ENCODE peak calls at places on chromosomes 12 and 14, in eight cellular contexts. One of them, this sample, is unnamed. For H3K36me3, the result is how much of the 10 kb centered on the place peaks cover.

GRCh38 chr12:6334359-6334758 is 7.5 kb downstream of the TNFRSF1A start:
- DNase-seq in gastrocnemius medialis: no peak
- DNase-seq in uterus: no peak
- DNase-seq in PC-3: no peak
- DNase-seq in RWPE2: no peak
- DNase-seq in tibial nerve: no peak
- DNase-seq in H1: no peak
- DNase-seq in adipocyte: no peak
- DNase-seq in this sample: no peak

GRCh38 chr12:65800928-65801327 is 23.4 kb upstream of the HMGA2 start:
- DNase-seq in gastrocnemius medialis: no peak
- DNase-seq in uterus: no peak
- DNase-seq in PC-3: no peak
- DNase-seq in RWPE2: no peak
- DNase-seq in tibial nerve: no peak
- DNase-seq in H1: no peak
- DNase-seq in adipocyte: peak
- DNase-seq in this sample: no peak

GRCh38 chr12:13980548-13981295 is 680 bp downstream of the GRIN2B start:
- DNase-seq in gastrocnemius medialis: no peak
- DNase-seq in uterus: no peak
- DNase-seq in PC-3: no peak
- DNase-seq in RWPE2: no peak
- DNase-seq in tibial nerve: no peak
- DNase-seq in H1: no peak
- DNase-seq in adipocyte: no peak
- DNase-seq in this sample: no peak

GRCh38 chr12:25424186-25424854 is 128.8 kb downstream of the LMNTD1 start:
- DNase-seq in gastrocnemius medialis: no peak
- DNase-seq in uterus: no peak
- DNase-seq in PC-3: no peak
- DNase-seq in RWPE2: no peak
- DNase-seq in tibial nerve: no peak
- DNase-seq in H1: no peak
- DNase-seq in adipocyte: peak
- DNase-seq in this sample: no peak

GRCh38 chr12:111158992-111159391 is 209.9 kb downstream of the PHETA1 start:
- DNase-seq in gastrocnemius medialis: no peak
- DNase-seq in uterus: no peak
- DNase-seq in PC-3: no peak
- DNase-seq in RWPE2: no peak
- DNase-seq in tibial nerve: no peak
- DNase-seq in H1: no peak
- DNase-seq in adipocyte: no peak
- DNase-seq in this sample: no peak

GRCh38 chr14:81382517-81383225 is 17.5 kb downstream of the STON2 start:
- DNase-seq in gastrocnemius medialis: no peak
- DNase-seq in uterus: no peak
- DNase-seq in PC-3: peak
- DNase-seq in RWPE2: no peak
- DNase-seq in tibial nerve: no peak
- DNase-seq in H1: no peak
- DNase-seq in adipocyte: no peak
- DNase-seq in this sample: no peak

GRCh38 chr12:132719141-132719953 is 8.7 kb downstream of the PGAM5 start:
- DNase-seq in gastrocnemius medialis: no peak
- DNase-seq in uterus: no peak
- DNase-seq in PC-3: peak
- DNase-seq in RWPE2: no peak
- DNase-seq in tibial nerve: no peak
- DNase-seq in H1: no peak
- DNase-seq in adipocyte: no peak
- DNase-seq in this sample: no peak

GRCh38 chr14:51419685-51420084 is 179.6 kb downstream of the TMX1 start:
- DNase-seq in gastrocnemius medialis: no peak
- DNase-seq in uterus: no peak
- DNase-seq in PC-3: no peak
- DNase-seq in RWPE2: no peak
- DNase-seq in tibial nerve: no peak
- DNase-seq in H1: no peak
- DNase-seq in adipocyte: no peak
- DNase-seq in this sample: no peak

GRCh38 chr12:15534870-15535269 is 212.6 kb downstream of the PTPRO start:
- DNase-seq in gastrocnemius medialis: peak
- DNase-seq in uterus: peak
- DNase-seq in PC-3: no peak
- DNase-seq in RWPE2: no peak
- DNase-seq in tibial nerve: peak
- DNase-seq in H1: no peak
- DNase-seq in adipocyte: peak
- DNase-seq in this sample: no peak

GRCh38 chr12:62861586-62861985 is 73.4 kb downstream of the PPM1H start:
- DNase-seq in gastrocnemius medialis: no peak
- DNase-seq in uterus: no peak
- DNase-seq in PC-3: no peak
- DNase-seq in RWPE2: no peak
- DNase-seq in tibial nerve: no peak
- DNase-seq in H1: no peak
- DNase-seq in adipocyte: peak
- DNase-seq in this sample: no peak

GRCh38 chr12:34400986-34401658 is 378.8 kb downstream of the ALG10 start:
- DNase-seq in gastrocnemius medialis: peak
- DNase-seq in uterus: peak
- DNase-seq in PC-3: no peak
- DNase-seq in RWPE2: peak
- DNase-seq in tibial nerve: no peak
- DNase-seq in H1: no peak
- DNase-seq in adipocyte: no peak
- DNase-seq in this sample: no peak

GRCh38 chr12:107126688-107127481 is 33.5 kb upstream of the CRY1 start:
- DNase-seq in gastrocnemius medialis: no peak
- DNase-seq in uterus: no peak
- DNase-seq in PC-3: peak
- DNase-seq in RWPE2: no peak
- DNase-seq in tibial nerve: no peak
- DNase-seq in H1: no peak
- DNase-seq in adipocyte: peak
- DNase-seq in this sample: no peak

GRCh38 chr12:25769076-25769945 is 189.2 kb upstream of the RASSF8 start:
- DNase-seq in gastrocnemius medialis: no peak
- DNase-seq in uterus: no peak
- DNase-seq in PC-3: peak
- DNase-seq in RWPE2: no peak
- DNase-seq in tibial nerve: no peak
- DNase-seq in H1: no peak
- DNase-seq in adipocyte: peak
- DNase-seq in this sample: no peak

GRCh38 chr12:93244514-93245077 is 133.1 kb upstream of the NUDT4 start:
- DNase-seq in gastrocnemius medialis: no peak
- DNase-seq in uterus: no peak
- DNase-seq in PC-3: no peak
- DNase-seq in RWPE2: no peak
- DNase-seq in tibial nerve: no peak
- DNase-seq in H1: no peak
- DNase-seq in adipocyte: no peak
- DNase-seq in this sample: no peak

GRCh38 chr12:111446631-111447570 is 41.2 kb downstream of the SH2B3 start:
- DNase-seq in gastrocnemius medialis: peak
- DNase-seq in uterus: peak
- DNase-seq in PC-3: no peak
- DNase-seq in RWPE2: no peak
- DNase-seq in tibial nerve: no peak
- DNase-seq in H1: no peak
- DNase-seq in adipocyte: no peak
- DNase-seq in this sample: no peak

GRCh38 chr12:101551362-101552114 is 43.2 kb upstream of the MYBPC1 start:
- DNase-seq in gastrocnemius medialis: no peak
- DNase-seq in uterus: no peak
- DNase-seq in PC-3: no peak
- DNase-seq in RWPE2: no peak
- DNase-seq in tibial nerve: no peak
- DNase-seq in H1: no peak
- DNase-seq in adipocyte: no peak
- DNase-seq in this sample: no peak

DNA sequence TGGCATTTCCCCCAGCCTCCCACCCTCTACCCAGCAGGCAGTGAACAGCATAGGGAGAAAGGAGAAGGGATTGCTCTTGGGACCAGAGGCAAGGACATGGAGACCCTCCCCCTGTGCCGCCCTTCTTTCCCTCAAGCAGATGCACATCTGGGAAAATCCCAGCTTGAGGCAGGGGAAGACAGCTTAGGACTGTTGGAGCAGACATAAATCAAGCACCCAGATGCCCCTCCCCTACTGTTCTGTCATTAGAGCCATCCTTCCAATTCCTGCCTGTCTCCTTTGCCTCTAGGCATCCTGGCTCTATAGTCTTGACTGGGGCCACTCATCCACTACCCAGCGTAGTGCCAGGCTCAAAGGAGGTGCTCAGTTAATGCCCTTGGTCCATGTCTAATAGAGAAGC is 7.5 kb upstream of the CISTR start:
- DNase-seq in gastrocnemius medialis: no peak
- DNase-seq in uterus: no peak
- DNase-seq in PC-3: no peak
- DNase-seq in RWPE2: no peak
- DNase-seq in tibial nerve: no peak
- DNase-seq in H1: no peak
- DNase-seq in adipocyte: no peak
- DNase-seq in this sample: no peak
- H3K4me3 ChIP-seq in gastrocnemius medialis: no peak
- H3K4me3 ChIP-seq in uterus: no peak
- H3K4me3 ChIP-seq in PC-3: no peak
- H3K4me3 ChIP-seq in RWPE2: no peak
- H3K4me3 ChIP-seq in tibial nerve: no peak
- H3K4me3 ChIP-seq in H1: no peak
- H3K4me3 ChIP-seq in adipocyte: no peak
- H3K4me3 ChIP-seq in this sample: no peak

DNA sequence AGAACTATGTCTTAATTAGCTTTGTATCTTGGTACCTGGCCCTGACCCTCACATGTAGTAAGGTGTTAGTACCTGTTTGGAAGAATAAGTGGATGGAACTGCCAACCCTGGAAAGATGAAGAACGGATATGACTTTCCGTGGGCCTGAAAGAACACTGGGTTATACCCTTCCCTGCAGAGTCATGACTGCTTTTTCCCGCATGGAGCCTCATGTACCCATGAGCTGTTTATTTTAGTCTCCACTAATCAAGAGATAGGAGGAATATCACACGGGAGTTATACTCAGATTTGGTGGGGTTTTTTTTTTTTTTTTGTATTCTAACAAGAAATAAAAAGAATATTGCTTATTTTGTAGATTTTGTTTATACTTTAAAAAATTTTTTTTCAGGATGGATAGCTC is 15.9 kb downstream of the DLST start:
- DNase-seq in gastrocnemius medialis: no peak
- DNase-seq in uterus: no peak
- DNase-seq in PC-3: no peak
- DNase-seq in RWPE2: no peak
- DNase-seq in tibial nerve: no peak
- DNase-seq in H1: no peak
- DNase-seq in adipocyte: no peak
- DNase-seq in this sample: no peak
- H3K36me3 ChIP-seq in gastrocnemius medialis: under half
- H3K36me3 ChIP-seq in uterus: under half
- H3K36me3 ChIP-seq in PC-3: half or more
- H3K36me3 ChIP-seq in RWPE2: half or more
- H3K36me3 ChIP-seq in tibial nerve: half or more
- H3K36me3 ChIP-seq in H1: half or more
- H3K36me3 ChIP-seq in adipocyte: half or more
- H3K36me3 ChIP-seq in this sample: half or more

DNA sequence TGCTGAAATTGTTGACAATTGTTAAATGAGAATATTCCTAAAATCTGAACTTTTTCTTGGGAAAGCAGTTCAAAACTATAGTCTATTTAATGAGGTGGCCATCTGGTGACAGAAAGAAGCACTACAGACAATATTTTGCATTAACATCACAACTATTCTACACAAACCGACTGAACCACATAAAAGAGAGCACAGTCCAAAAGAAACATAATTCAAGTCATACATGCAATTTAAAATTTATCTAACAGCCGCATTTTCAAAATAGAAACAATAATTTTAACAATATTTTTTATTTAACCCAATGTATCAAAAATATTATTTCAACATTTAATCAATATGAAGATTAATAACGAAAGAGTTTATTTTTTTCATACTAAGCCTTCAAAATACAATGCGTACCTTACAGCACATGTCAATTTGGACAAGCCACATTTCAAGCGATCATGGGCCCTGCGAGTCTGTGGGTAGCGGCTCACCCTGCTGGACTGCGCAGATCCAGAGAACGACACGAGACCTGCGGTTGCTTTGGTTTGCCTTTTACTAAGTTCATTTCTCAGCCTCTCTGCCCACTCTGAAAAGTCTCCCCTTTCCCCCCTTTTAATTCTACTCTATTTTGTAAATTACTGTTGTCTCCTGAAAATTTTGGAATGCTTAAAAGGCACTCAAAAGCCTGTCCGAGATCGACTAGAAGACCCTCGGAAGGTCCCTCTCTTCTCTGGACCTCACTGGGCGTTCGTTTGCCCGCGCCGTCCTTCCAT is 941 bp upstream of the LRRC9 start:
- DNase-seq in gastrocnemius medialis: no peak
- DNase-seq in uterus: no peak
- DNase-seq in PC-3: peak
- DNase-seq in RWPE2: no peak
- DNase-seq in tibial nerve: peak
- DNase-seq in H1: no peak
- DNase-seq in adipocyte: peak
- DNase-seq in this sample: no peak
- H3K4me3 ChIP-seq in gastrocnemius medialis: peak
- H3K4me3 ChIP-seq in uterus: peak
- H3K4me3 ChIP-seq in PC-3: peak
- H3K4me3 ChIP-seq in RWPE2: peak
- H3K4me3 ChIP-seq in tibial nerve: peak
- H3K4me3 ChIP-seq in H1: peak
- H3K4me3 ChIP-seq in adipocyte: peak
- H3K4me3 ChIP-seq in this sample: peak

GRCh38 chr14:34592623-34593022 is 37.3 kb downstream of the SNX6 start:
- DNase-seq in gastrocnemius medialis: peak
- DNase-seq in uterus: no peak
- DNase-seq in PC-3: no peak
- DNase-seq in RWPE2: no peak
- DNase-seq in tibial nerve: no peak
- DNase-seq in H1: no peak
- DNase-seq in adipocyte: no peak
- DNase-seq in this sample: no peak

GRCh38 chr14:34593740-34594375 is 36.1 kb downstream of the SNX6 start:
- DNase-seq in gastrocnemius medialis: peak
- DNase-seq in uterus: no peak
- DNase-seq in PC-3: no peak
- DNase-seq in RWPE2: no peak
- DNase-seq in tibial nerve: peak
- DNase-seq in H1: no peak
- DNase-seq in adipocyte: peak
- DNase-seq in this sample: no peak

DNA sequence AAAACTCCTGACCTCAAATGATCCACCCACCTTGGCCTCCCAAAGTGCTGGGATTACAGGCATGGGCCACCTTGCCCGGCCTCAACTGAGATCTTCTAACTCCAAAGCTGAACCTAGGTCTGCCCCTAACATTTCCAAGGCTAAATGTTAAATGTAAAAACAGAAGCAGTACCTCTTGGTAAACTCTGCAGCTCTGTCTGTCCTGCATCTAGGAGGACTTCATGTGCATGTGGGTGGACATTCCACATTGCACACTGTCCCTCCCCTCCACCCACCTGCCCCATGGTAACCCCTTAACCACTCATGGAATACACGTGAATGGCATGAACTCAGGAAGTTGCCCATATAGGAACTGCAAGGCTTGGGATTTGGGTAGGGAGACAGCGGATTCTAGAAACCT is 33.1 kb downstream of the SNX6 start:
- DNase-seq in gastrocnemius medialis: no peak
- DNase-seq in uterus: no peak
- DNase-seq in PC-3: no peak
- DNase-seq in RWPE2: no peak
- DNase-seq in tibial nerve: no peak
- DNase-seq in H1: no peak
- DNase-seq in adipocyte: no peak
- DNase-seq in this sample: no peak
- H3K36me3 ChIP-seq in gastrocnemius medialis: under half
- H3K36me3 ChIP-seq in uterus: under half
- H3K36me3 ChIP-seq in PC-3: under half
- H3K36me3 ChIP-seq in RWPE2: half or more
- H3K36me3 ChIP-seq in tibial nerve: under half
- H3K36me3 ChIP-seq in H1: under half
- H3K36me3 ChIP-seq in adipocyte: half or more
- H3K36me3 ChIP-seq in this sample: under half

This sample was measured in iPS DF 6.9.